ENCODE peak calls at places on chromosomes 3 and 15, in four cellular contexts. O is stomach, I is heart left ventricle, U is lower leg skin. W is an unnamed sample.

GRCh38 chr3:188734395-188734794 is 437.4 kb upstream of the TPRG1 start:
- DNase-seq in O (peak), U (no peak), I (no peak), W (no peak)

GRCh38 chr3:160106905-160107861 is 118.0 kb upstream of the C3orf80 start:
- DNase-seq in O (peak), I (no peak), U (no peak), W (peak)

GRCh38 chr3:12312010-12312409 is 23.1 kb downstream of the PPARG start:
- DNase-seq in I (no peak), O (no peak), U (no peak), W (no peak)

GRCh38 chr15:34606545-34606944 is 23.1 kb upstream of the GOLGA8B start:
- DNase-seq in U (no peak), O (no peak), I (no peak), W (no peak)

GRCh38 chr15:44394062-44394461 is 33.4 kb upstream of the CTDSPL2 start:
- DNase-seq in O (no peak), I (no peak), U (no peak), W (no peak)

GRCh38 chr3:175426805-175427204 is 567.7 kb downstream of the NAALADL2 start:
- DNase-seq in U (no peak), O (no peak), I (no peak), W (no peak)

GRCh38 chr3:72086051-72086711 is 301.2 kb upstream of the PROK2 start:
- DNase-seq in O (no peak), U (no peak), I (no peak), W (no peak)

GRCh38 chr3:46978985-46979944 is at the start of gene NBEAL2:
- DNase-seq in I (peak), U (peak), O (peak), W (peak)

GRCh38 chr15:48352474-48353072 is 21.3 kb downstream of the DUT start:
- DNase-seq in U (no peak), O (peak), I (peak), W (peak)

GRCh38 chr3:188279696-188280398 is 125.9 kb downstream of the LPP start:
- DNase-seq in I (no peak), O (no peak), U (no peak), W (no peak)

GRCh38 chr3:8318002-8318649 is 183.5 kb upstream of the LMCD1 start:
- DNase-seq in I (no peak), U (no peak), O (no peak), W (no peak)

GRCh38 chr15:26102365-26102764 is 239.2 kb upstream of the ATP10A start:
- DNase-seq in I (no peak), U (no peak), O (no peak), W (no peak)

GRCh38 chr15:72302955-72303354 is 17.0 kb downstream of the CELF6 start:
- DNase-seq in O (no peak), U (no peak), I (no peak), W (no peak)

GRCh38 chr3:98814799-98815450 is 51.8 kb downstream of the ST3GAL6 start:
- DNase-seq in O (no peak), I (no peak), U (no peak), W (no peak)

GRCh38 chr15:79453446-79453845 is 21.3 kb downstream of the MINAR1 start:
- DNase-seq in I (no peak), O (no peak), U (no peak), W (no peak)

GRCh38 chr15:74845208-74845568 is 2.2 kb upstream of the ULK3 start:
- DNase-seq in U (no peak), O (no peak), I (no peak), W (no peak)

GRCh38 chr3:56119575-56120349 is 348.5 kb downstream of the ERC2 start:
- DNase-seq in U (peak), I (no peak), O (no peak), W (no peak)

GRCh38 chr3:156749244-156749643 is 74.9 kb downstream of the TIPARP start:
- DNase-seq in U (no peak), O (no peak), I (no peak), W (no peak)

GRCh38 chr15:77034620-77035467 is 36.1 kb downstream of the TSPAN3 start:
- DNase-seq in U (peak), I (peak), O (peak), W (peak)

GRCh38 chr3:123258811-123259420 is 57.2 kb downstream of the SEC22A start:
- DNase-seq in I (no peak), O (no peak), U (no peak), W (no peak)

GRCh38 chr3:63980830-63981498 is 42.3 kb downstream of the PSMD6 start:
- DNase-seq in O (no peak), I (no peak), U (no peak), W (no peak)

GRCh38 chr3:153160451-153161137 is 1.4 kb upstream of the RAP2B start:
- DNase-seq in U (peak), O (peak), I (peak), W (peak)

GRCh38 chr3:170703121-170703588 is 117.3 kb upstream of the SLC7A14 start:
- DNase-seq in U (no peak), O (no peak), I (no peak), W (no peak)

GRCh38 chr3:122265937-122266336 is 59.1 kb upstream of the CSTA start:
- DNase-seq in O (no peak), I (no peak), U (no peak), W (no peak)

GRCh38 chr15:75229191-75230015 is 27.7 kb downstream of the C15orf39 start:
- DNase-seq in U (no peak), O (no peak), I (peak), W (no peak)

GRCh38 chr15:100158368-100158767 is 183.4 kb downstream of the ADAMTS17 start:
- DNase-seq in U (peak), I (no peak), O (no peak), W (no peak)
- TF ChIP-seq POLR2A in U (no peak), I (no peak), O (no peak), W (no peak)

DNA sequence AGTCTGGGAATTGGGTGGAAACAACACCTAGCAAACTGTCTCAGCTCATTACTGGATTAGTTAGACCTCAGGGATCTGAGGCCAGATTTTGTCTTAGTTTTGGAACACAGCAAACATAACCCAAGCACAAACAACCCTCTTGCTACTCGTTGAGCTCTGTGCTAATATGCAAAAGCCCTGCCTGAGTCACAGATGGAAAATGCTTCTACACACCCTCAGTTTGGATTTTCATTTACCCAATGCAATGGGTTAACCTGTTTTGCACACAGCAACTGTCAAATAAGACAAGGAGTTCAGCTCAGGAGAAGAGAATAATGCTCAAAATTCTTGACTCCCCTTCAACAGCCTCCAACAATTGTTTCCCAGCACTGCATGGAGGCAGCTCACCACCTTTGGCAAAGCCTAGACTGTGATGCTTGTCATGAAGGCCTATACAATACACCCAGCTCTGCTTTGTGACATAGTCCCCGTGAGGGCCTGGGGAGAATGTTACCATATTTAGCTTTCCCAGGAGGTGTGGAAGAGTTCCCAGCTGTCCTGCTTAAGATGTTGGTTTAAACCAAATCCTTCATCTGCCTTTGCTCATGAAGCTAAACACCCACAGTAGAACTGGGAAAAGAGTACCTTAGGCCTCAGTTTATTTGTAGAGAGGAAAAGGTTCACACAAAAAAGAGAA is 68.9 kb upstream of the MNS1 start:
- DNase-seq in I (no peak), O (no peak), U (no peak), W (no peak)
- TF ChIP-seq POLR2A in I (no peak), O (no peak), U (no peak), W (no peak)

GRCh38 chr15:100114100-100114499 is 227.7 kb downstream of the ADAMTS17 start:
- DNase-seq in O (no peak), I (peak), U (no peak), W (no peak)
- TF ChIP-seq POLR2A in O (no peak), I (peak), U (no peak), W (no peak)

GRCh38 chr15:64894395-64895056 is 17.2 kb upstream of the ANKDD1A start:
- DNase-seq in U (peak), O (peak), I (no peak), W (peak)
- TF ChIP-seq POLR2A in U (no peak), O (no peak), I (no peak), W (no peak)